ENCODE peak calls at places on chromosomes 4 and X, in five cellular contexts. A is bronchial epithelial cell, Y is A549, Q is cardiac muscle cell, Z is sigmoid colon. K is an unnamed sample.

GRCh38 chr4:1715002-1715761 is 3.1 kb upstream of the SLBP start:
- DNase-seq in A (no peak), Y (no peak), Q (no peak), Z (no peak), K (no peak)

GRCh38 chr4:173334891-173335754 is 965 bp upstream of the HMGB2 start:
- DNase-seq in A (peak; percentile 79), Y (peak; percentile 87), Q (peak; percentile 85), Z (peak; percentile 77), K (peak; percentile 46)

GRCh38 chr4:146155152-146155724 is 20.3 kb upstream of the LSM6 start:
- DNase-seq in A (no peak), Y (no peak), Q (no peak), Z (no peak), K (no peak)

GRCh38 chr4:95889662-95890061 is 49.8 kb downstream of the PDHA2 start:
- DNase-seq in A (peak; percentile 25), Y (no peak), Q (peak; percentile 54), Z (no peak), K (no peak)

GRCh38 chrX:38929966-38930421 is 128.7 kb downstream of the MID1IP1 start:
- DNase-seq in A (peak; percentile 60), Y (no peak), Q (no peak), Z (peak; percentile 74), K (no peak)

GRCh38 chr4:83334425-83335241 is at the start of gene HPSE:
- DNase-seq in A (peak; percentile 67), Y (peak; percentile 71), Q (peak; percentile 91), Z (peak; percentile 87), K (peak; percentile 64)

GRCh38 chrX:45850775-45851433 is 650.2 kb upstream of the DIPK2B start:
- DNase-seq in A (peak; percentile 24), Y (peak; percentile 52), Q (peak; percentile 42), Z (peak; percentile 66), K (no peak)

GRCh38 chr4:28654618-28655017 is 1794.0 kb downstream of the STIM2 start:
- DNase-seq in A (peak; percentile 70), Y (no peak), Q (no peak), Z (no peak), K (no peak)

GRCh38 chr4:6565691-6566431 is 9.1 kb upstream of the MAN2B2 start:
- DNase-seq in A (peak; percentile 69), Y (no peak), Q (no peak), Z (no peak), K (no peak)

GRCh38 chr4:152729466-152729865 is 49.7 kb upstream of the TMEM154 start:
- DNase-seq in A (peak; percentile 92), Y (peak; percentile 7), Q (peak; percentile 70), Z (no peak), K (no peak)

GRCh38 chr4:161314371-161314770 is 849.4 kb downstream of the FSTL5 start:
- DNase-seq in A (no peak), Y (no peak), Q (no peak), Z (no peak), K (no peak)

GRCh38 chr4:38424171-38424871 is 239.7 kb upstream of the KLF3 start:
- DNase-seq in A (no peak), Y (no peak), Q (no peak), Z (no peak), K (no peak)

GRCh38 chr4:5890063-5890727 is 2.7 kb downstream of the CRMP1 start:
- DNase-seq in A (no peak), Y (peak; percentile 11), Q (no peak), Z (no peak), K (peak; percentile 93)

GRCh38 chrX:96684339-96685204 is at the start of gene DIAPH2:
- DNase-seq in A (peak; percentile 64), Y (peak; percentile 84), Q (peak; percentile 87), Z (peak; percentile 85), K (no peak)

GRCh38 chrX:110745288-110745687 is 50.3 kb downstream of the CHRDL1 start:
- DNase-seq in A (no peak), Y (no peak), Q (peak; percentile 15), Z (no peak), K (no peak)

GRCh38 chr4:7757501-7758443 is 181.9 kb downstream of the AFAP1 start:
- DNase-seq in A (no peak), Y (no peak), Q (no peak), Z (peak; percentile 82), K (no peak)

GRCh38 chr4:158768577-158769174 is at the start of gene FNIP2:
- DNase-seq in A (peak; percentile 39), Y (peak; percentile 62), Q (peak; percentile 81), Z (peak; percentile 92), K (peak; percentile 53)

GRCh38 chrX:13581554-13581953 is 12.2 kb downstream of the EGFL6 start:
- DNase-seq in A (no peak), Y (no peak), Q (peak; percentile 20), Z (no peak), K (no peak)

GRCh38 chrX:51332188-51332942 is at the start of gene NUDT10:
- DNase-seq in A (peak; percentile 30), Y (peak; percentile 12), Q (peak; percentile 69), Z (peak; percentile 74), K (peak; percentile 18)

GRCh38 chr4:55435136-55435535 is 39.4 kb downstream of the TMEM165 start:
- DNase-seq in A (peak; percentile 28), Y (peak; percentile 3), Q (peak; percentile 52), Z (no peak), K (no peak)

GRCh38 chrX:257681-258289 is 23.4 kb upstream of the PLCXD1 start:
- DNase-seq in A (no peak), Y (peak; percentile 0), Q (no peak), Z (peak; percentile 54), K (no peak)

GRCh38 chr4:128354205-128354821 is 66.7 kb upstream of the PGRMC2 start:
- DNase-seq in A (peak; percentile 35), Y (peak; percentile 88), Q (peak; percentile 80), Z (no peak), K (no peak)

GRCh38 chr4:73538162-73538561 is 56.6 kb downstream of the AFM start:
- DNase-seq in A (no peak), Y (no peak), Q (no peak), Z (no peak), K (no peak)

GRCh38 chrX:129750971-129751370 is 12.2 kb downstream of the XPNPEP2 start:
- DNase-seq in A (no peak), Y (no peak), Q (peak; percentile 68), Z (no peak), K (no peak)

GRCh38 chr4:152633118-152633517 is 46.7 kb downstream of the TMEM154 start:
- DNase-seq in A (no peak), Y (no peak), Q (no peak), Z (no peak), K (no peak)

GRCh38 chr4:141705048-141705746 is 68.8 kb downstream of the IL15 start:
- DNase-seq in A (no peak), Y (no peak), Q (no peak), Z (no peak), K (no peak)

GRCh38 chr4:141702472-141703182 is 66.2 kb downstream of the IL15 start:
- DNase-seq in A (no peak), Y (no peak), Q (peak; percentile 61), Z (no peak), K (no peak)

GRCh38 chr4:141705747-141706377 is 69.5 kb downstream of the IL15 start:
- DNase-seq in A (no peak), Y (no peak), Q (no peak), Z (no peak), K (no peak)

GRCh38 chr4:141706445-141706844 is 70.1 kb downstream of the IL15 start:
- DNase-seq in A (no peak), Y (no peak), Q (no peak), Z (no peak), K (no peak)

GRCh38 chr4:141703497-141703896 is 67.1 kb downstream of the IL15 start:
- DNase-seq in A (no peak), Y (no peak), Q (no peak), Z (no peak), K (no peak)
- TF ChIP-seq CTCF in A (no peak), Y (peak; percentile 15), Q (peak; percentile 13), Z (no peak), K (no peak)

DNA sequence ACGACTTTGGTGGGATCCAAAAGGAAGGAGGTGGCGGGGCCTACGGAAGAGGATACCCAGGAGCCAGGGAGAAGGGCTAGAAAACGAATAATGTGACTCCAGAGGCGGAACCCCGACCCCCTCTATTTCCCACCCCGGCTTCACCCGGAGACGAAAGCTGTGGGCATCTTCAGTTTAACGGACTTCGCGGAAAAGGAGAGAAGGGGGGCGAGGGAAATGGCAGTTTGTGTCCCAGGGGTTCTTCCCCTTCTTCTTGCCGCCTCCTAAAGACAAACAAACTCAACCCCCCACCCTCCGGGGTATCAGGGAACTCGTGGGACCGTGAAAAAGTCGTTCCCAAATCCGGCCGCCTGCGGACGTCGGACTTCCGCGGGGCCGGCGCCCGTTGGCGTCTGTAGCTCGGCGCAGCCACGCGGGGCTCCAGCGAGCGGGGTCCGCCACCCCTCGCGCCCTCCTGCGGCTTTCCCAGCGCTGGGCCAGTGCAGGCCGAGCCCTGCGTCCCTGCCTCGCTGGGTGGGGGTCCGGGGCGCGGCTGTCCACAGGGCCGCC is 3.6 kb upstream of the LEF1 start:
- DNase-seq in A (no peak), Y (no peak), Q (peak; percentile 29), Z (no peak), K (no peak)
- TF ChIP-seq CTCF in A (no peak), Y (no peak), Q (no peak), Z (no peak), K (no peak)

DNA sequence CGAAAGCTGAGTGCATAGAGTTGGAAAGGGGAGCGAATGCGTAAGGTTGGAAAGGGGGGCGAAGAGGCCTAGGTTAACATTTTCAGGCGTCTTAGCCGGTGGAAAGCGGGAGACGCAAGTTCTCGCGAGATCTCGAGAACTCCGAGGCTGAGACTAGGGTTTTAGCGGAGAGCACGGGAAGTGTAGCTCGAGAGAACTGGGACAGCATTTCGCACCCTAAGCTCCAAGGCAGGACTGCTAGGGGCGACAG is 293 bp upstream of the DDX3X start:
- DNase-seq in A (peak; percentile 65), Y (peak; percentile 94), Q (peak; percentile 88), Z (peak; percentile 94), K (no peak)
- TF ChIP-seq CTCF in A (no peak), Y (no peak), Q (no peak), Z (no peak), K (no peak)

DNA sequence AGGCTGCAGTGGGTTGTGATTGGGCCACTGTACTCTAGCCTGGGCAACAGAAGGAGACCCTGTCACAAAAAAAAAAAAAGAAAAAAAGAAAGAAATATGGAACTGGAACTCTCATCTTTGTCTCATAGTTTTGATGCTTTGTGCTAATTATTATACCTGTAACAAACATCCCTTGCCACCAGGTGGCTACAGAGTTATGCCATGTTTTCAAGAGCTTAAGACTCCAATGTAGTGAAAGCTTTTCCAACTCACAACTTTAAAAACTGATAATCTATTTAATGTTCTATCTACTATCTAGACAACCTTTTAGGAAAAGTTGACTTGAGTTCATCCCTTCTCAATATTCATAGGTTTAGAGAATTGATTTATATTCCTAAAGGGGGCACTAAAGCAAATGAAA is 42.4 kb downstream of the HTR2C start:
- DNase-seq in A (peak; percentile 12), Y (peak; percentile 13), Q (peak; percentile 35), Z (no peak), K (no peak)
- TF ChIP-seq CTCF in A (peak; percentile 37), Y (peak; percentile 31), Q (peak; percentile 37), Z (no peak), K (peak; percentile 37)

GRCh38 chr4:13541176-13541604 is 3.1 kb downstream of the NKX3-2 start:
- DNase-seq in A (no peak), Y (no peak), Q (no peak), Z (peak; percentile 62), K (no peak)

GRCh38 chr4:13543091-13543581 is 1.2 kb downstream of the NKX3-2 start:
- DNase-seq in A (no peak), Y (no peak), Q (no peak), Z (peak; percentile 73), K (no peak)

GRCh38 chr4:13542577-13543042 is 1.7 kb downstream of the NKX3-2 start:
- DNase-seq in A (no peak), Y (no peak), Q (no peak), Z (peak; percentile 69), K (no peak)

GRCh38 chr4:13540446-13541175 is 3.7 kb downstream of the NKX3-2 start:
- DNase-seq in A (no peak), Y (no peak), Q (no peak), Z (peak; percentile 45), K (no peak)

GRCh38 chr4:13541720-13542576 is 2.4 kb downstream of the NKX3-2 start:
- DNase-seq in A (peak; percentile 25), Y (peak; percentile 38), Q (no peak), Z (peak; percentile 78), K (no peak)
- TF ChIP-seq CTCF in A (peak; percentile 69), Y (peak; percentile 33), Q (peak; percentile 24), Z (peak; percentile 11), K (no peak)